ENCODE peak calls at places on chromosomes 16 and 17, in four cellular contexts. K is fibroblast of pulmonary artery, I is WTC11, B is hippocampal formation. V is an unnamed sample.

GRCh38 chr16:56591377-56592060 is 2.2 kb downstream of the MT3 start:
- DNase-seq in K (no peak), I (no peak), B (no peak), V (no peak)

GRCh38 chr17:50129946-50130777 is at the start of gene SAMD14:
- DNase-seq in K (no peak), I (no peak), B (no peak), V (peak)

GRCh38 chr17:75059369-75060345 is 12.6 kb downstream of the KCTD2 start:
- DNase-seq in K (peak), I (no peak), B (peak), V (peak)

GRCh38 chr16:85625053-85625452 is 11.9 kb downstream of the GSE1 start:
- DNase-seq in K (no peak), I (no peak), B (no peak), V (peak)

GRCh38 chr16:50879873-50880695 is 138.2 kb downstream of the CYLD start:
- DNase-seq in K (no peak), I (peak), B (no peak), V (peak)

GRCh38 chr16:143047-143446 is 4.6 kb upstream of the NPRL3 start:
- DNase-seq in K (no peak), I (no peak), B (no peak), V (no peak)

GRCh38 chr16:9908613-9909012 is 273.6 kb downstream of the GRIN2A start:
- DNase-seq in K (peak), I (no peak), B (no peak), V (no peak)

GRCh38 chr16:78570409-78571141 is 471.1 kb downstream of the WWOX start:
- DNase-seq in K (no peak), I (no peak), B (no peak), V (no peak)

GRCh38 chr17:61294777-61295176 is 104.9 kb upstream of the TBX2 start:
- DNase-seq in K (peak), I (no peak), B (no peak), V (no peak)

GRCh38 chr17:50861822-50862528 is 4.2 kb downstream of the TOB1 start:
- DNase-seq in K (no peak), I (no peak), B (no peak), V (no peak)

GRCh38 chr17:14940946-14941280 is 324.2 kb downstream of the PMP22 start:
- DNase-seq in K (no peak), I (no peak), B (no peak), V (no peak)

GRCh38 chr16:77437859-77438258 is 3.0 kb upstream of the ADAMTS18 start:
- DNase-seq in K (peak), I (no peak), B (no peak), V (peak)

GRCh38 chr16:66170989-66171388 is 195.5 kb upstream of the CDH5 start:
- DNase-seq in K (no peak), I (no peak), B (no peak), V (no peak)

GRCh38 chr16:49484454-49484853 is 110.8 kb downstream of the C16orf78 start:
- DNase-seq in K (peak), I (peak), B (no peak), V (peak)

GRCh38 chr17:48624544-48625501 is 1.3 kb downstream of the HOXB9 start:
- DNase-seq in K (no peak), I (peak), B (no peak), V (peak)

GRCh38 chr17:39813631-39814030 is 50.5 kb downstream of the IKZF3 start:
- DNase-seq in K (no peak), I (no peak), B (no peak), V (no peak)

GRCh38 chr17:53353919-53354351 is 468.8 kb upstream of the KIF2B start:
- DNase-seq in K (no peak), I (no peak), B (peak), V (peak)

GRCh38 chr16:53960954-53961616 is 257.1 kb downstream of the FTO start:
- DNase-seq in K (no peak), I (no peak), B (no peak), V (no peak)

GRCh38 chr17:45816966-45817365 is 27.7 kb upstream of the SPPL2C start:
- DNase-seq in K (no peak), I (no peak), B (no peak), V (no peak)

GRCh38 chr17:81143200-81143527 is 22.1 kb upstream of the PVALEF start:
- DNase-seq in K (no peak), I (no peak), B (no peak), V (no peak)

GRCh38 chr16:85998178-85998867 is 99.4 kb downstream of the IRF8 start:
- DNase-seq in K (no peak), I (no peak), B (no peak), V (no peak)

V was measured in H7.